ENCODE peak calls at places on chromosomes 12 and 14, in seven cellular contexts. K, H, Z, Y, P, F and S are unnamed samples.
A peak's percentile ranks its signal among the peaks of the same experiment; 100 is the strongest.

GRCh38 chr14:77185093-77185465 is 3.5 kb downstream of the TMEM63C start:
- DNase-seq in H (no peak), Y (no peak), K (no peak), P (no peak), F (no peak), Z (no peak), S (no peak)

GRCh38 chr14:52029881-52030280 is 39.0 kb downstream of the NID2 start:
- DNase-seq in P (no peak), Z (no peak), H (no peak), F (no peak), K (no peak), Y (no peak), S (no peak)

GRCh38 chr14:36068777-36069534 is 107.6 kb downstream of the PTCSC3 start:
- DNase-seq in H (no peak), P (no peak), Y (no peak), Z (no peak), F (no peak), K (no peak), S (no peak)

GRCh38 chr14:21098134-21098891 is at the start of gene ZNF219:
- DNase-seq in Y (peak; percentile 76), P (peak; percentile 68), H (peak; percentile 81), Z (peak; percentile 75), K (no peak), F (peak; percentile 57), S (no peak)

GRCh38 chr12:111268738-111269572 is 99.9 kb downstream of the PHETA1 start:
- DNase-seq in Y (no peak), Z (no peak), H (no peak), P (no peak), K (no peak), F (no peak), S (no peak)

GRCh38 chr12:69059465-69060457 is 126.8 kb upstream of the CPM start:
- DNase-seq in Z (no peak), P (no peak), K (no peak), F (peak; percentile 47), H (no peak), Y (no peak), S (no peak)

GRCh38 chr12:89153341-89153740 is 199.0 kb downstream of the DUSP6 start:
- DNase-seq in H (no peak), Y (no peak), F (no peak), K (no peak), P (no peak), Z (no peak), S (no peak)

GRCh38 chr14:59997496-59997895 is 77.6 kb downstream of the LRRC9 start:
- DNase-seq in Z (no peak), Y (no peak), H (no peak), P (no peak), F (no peak), K (no peak), S (no peak)

GRCh38 chr12:70045514-70045913 is 197.7 kb upstream of the CNOT2 start:
- DNase-seq in F (no peak), K (no peak), P (no peak), Z (no peak), H (no peak), Y (peak; percentile 31), S (no peak)

GRCh38 chr14:64826333-64826732 is 53.4 kb downstream of the SPTB start:
- DNase-seq in P (no peak), H (no peak), F (no peak), Z (no peak), K (no peak), Y (no peak), S (no peak)

GRCh38 chr14:93219103-93219726 is 12.2 kb downstream of the UBR7 start:
- DNase-seq in F (peak; percentile 54), K (no peak), P (no peak), Z (no peak), Y (peak; percentile 46), H (peak; percentile 29), S (peak; percentile 20)

GRCh38 chr14:50475460-50475859 is 56.9 kb downstream of the MAP4K5 start:
- DNase-seq in K (no peak), Y (no peak), F (no peak), Z (no peak), H (no peak), P (no peak), S (no peak)

GRCh38 chr12:98580695-98581094 is 12.8 kb upstream of the SLC25A3 start:
- DNase-seq in Y (no peak), P (no peak), H (no peak), K (no peak), F (no peak), Z (no peak), S (no peak)

GRCh38 chr14:102584871-102585869 is 7.3 kb upstream of the RCOR1 start:
- DNase-seq in H (no peak), K (no peak), F (no peak), Y (peak; percentile 56), Z (no peak), P (no peak), S (no peak)

GRCh38 chr12:93819048-93819491 is 141.9 kb downstream of the CRADD start:
- DNase-seq in Y (peak; percentile 35), Z (peak; percentile 91), F (no peak), K (peak; percentile 90), P (peak; percentile 64), H (no peak), S (peak; percentile 70)

GRCh38 chr12:1594295-1595025 is at the start of gene FBXL14:
- DNase-seq in K (no peak), P (peak; percentile 92), Y (peak; percentile 92), Z (peak; percentile 90), F (peak; percentile 76), H (peak; percentile 96), S (peak; percentile 93)

GRCh38 chr14:92556255-92556741 is 42.7 kb downstream of the RIN3 start:
- DNase-seq in F (no peak), Y (no peak), Z (no peak), H (no peak), K (no peak), P (no peak), S (no peak)

GRCh38 chr12:51270847-51271518 is 768 bp upstream of the SMAGP start:
- DNase-seq in P (no peak), Y (no peak), H (no peak), F (peak; percentile 35), Z (no peak), K (no peak), S (no peak)

GRCh38 chr14:69066396-69067171 is 86.3 kb downstream of the DCAF5 start:
- DNase-seq in F (no peak), K (no peak), Y (no peak), H (no peak), Z (no peak), P (no peak), S (no peak)

GRCh38 chr12:50765325-50765911 is 1.5 kb downstream of the ATF1 start:
- DNase-seq in P (no peak), F (peak; percentile 85), Y (peak; percentile 57), Z (no peak), H (no peak), K (no peak), S (no peak)

GRCh38 chr12:88242939-88243338 is 100.8 kb downstream of the TMTC3 start:
- DNase-seq in Y (no peak), H (no peak), K (no peak), F (no peak), Z (no peak), P (no peak), S (no peak)

DNA sequence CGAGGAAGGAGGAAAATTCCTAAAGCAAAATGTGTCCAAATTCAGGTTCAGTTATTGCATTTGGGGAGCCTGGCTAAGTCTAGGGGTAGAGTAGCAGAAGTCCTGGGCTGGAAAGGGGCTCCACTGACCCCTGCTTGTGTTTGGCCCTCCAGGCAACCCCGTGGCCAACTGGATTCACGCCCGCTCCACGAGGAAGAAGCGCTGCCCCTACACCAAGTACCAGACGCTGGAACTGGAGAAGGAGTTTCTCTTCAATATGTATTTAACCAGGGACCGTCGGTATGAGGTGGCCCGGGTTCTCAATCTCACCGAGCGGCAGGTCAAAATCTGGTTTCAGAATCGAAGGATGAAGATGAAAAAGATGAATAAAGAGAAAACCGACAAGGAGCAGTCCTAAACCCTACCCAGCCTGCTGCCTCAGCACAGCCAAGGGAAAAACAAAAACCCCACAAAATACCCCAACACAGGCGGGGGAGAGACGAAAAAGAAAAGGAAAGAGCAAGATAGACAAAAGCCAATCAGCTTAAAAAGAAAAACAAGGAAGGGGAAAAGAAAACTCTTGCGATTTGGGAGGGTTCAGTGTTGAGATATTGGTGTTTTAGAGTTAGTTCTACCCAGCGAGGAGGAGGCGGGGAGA is 2.4 kb downstream of the HOXC9 start:
- DNase-seq in F (no peak), Z (no peak), P (no peak), H (no peak), K (no peak), Y (no peak), S (no peak)
- H3K4me3 ChIP-seq in F (no peak overlapping the region), Z (no peak overlapping the region), P (peak overlapping the region; percentile 78), H (no peak overlapping the region), K (no peak overlapping the region), Y (no peak overlapping the region), S (no peak overlapping the region)

DNA sequence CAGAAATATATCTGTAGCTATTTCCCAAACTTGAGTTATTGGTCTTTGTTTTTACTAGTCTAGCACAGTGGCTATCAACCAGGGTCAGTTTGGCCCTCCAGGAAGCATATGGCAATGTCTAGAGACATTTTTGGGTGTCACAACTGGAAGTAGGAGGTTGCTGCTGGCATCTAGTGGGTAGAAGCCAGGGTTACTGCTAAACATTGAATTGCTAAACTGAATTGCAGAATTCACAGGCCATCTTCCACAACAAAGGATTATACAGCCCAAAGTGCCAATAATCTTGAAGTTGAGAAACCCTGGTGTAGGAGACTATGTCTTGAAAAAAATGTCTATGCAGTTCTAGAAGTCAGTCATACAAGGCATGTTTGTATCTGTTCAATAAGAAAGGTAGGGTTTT is 27.7 kb downstream of the ARHGAP5 start:
- DNase-seq in Y (no peak), K (no peak), Z (no peak), P (no peak), H (no peak), F (no peak), S (no peak)
- TF ChIP-seq CTCF in Y (no peak), K (no peak), Z (no peak), P (no peak), H (no peak), F (no peak), S (no peak)

GRCh38 chr14:30532264-30532663 is 26.7 kb upstream of the G2E3 start:
- DNase-seq in Y (no peak), K (no peak), F (no peak), H (no peak), P (no peak), Z (no peak), S (no peak)

GRCh38 chr14:30528778-30529642 is 29.9 kb upstream of the G2E3 start:
- DNase-seq in Y (no peak), F (no peak), Z (no peak), H (no peak), K (no peak), P (no peak), S (no peak)

GRCh38 chr14:30525833-30526232 is 33.1 kb upstream of the G2E3 start:
- DNase-seq in Y (no peak), P (no peak), H (no peak), K (no peak), Z (no peak), F (no peak), S (no peak)

GRCh38 chr14:30528119-30528518 is 30.8 kb upstream of the G2E3 start:
- DNase-seq in Y (no peak), F (no peak), H (no peak), P (no peak), K (no peak), Z (no peak), S (no peak)

GRCh38 chr14:30527196-30527595 is 31.8 kb upstream of the G2E3 start:
- DNase-seq in K (no peak), P (no peak), F (no peak), Z (no peak), Y (no peak), H (no peak), S (no peak)
- H3K4me3 ChIP-seq in K (no peak overlapping the region), P (no peak overlapping the region), F (no peak overlapping the region), Z (no peak overlapping the region), Y (no peak overlapping the region), H (no peak overlapping the region), S (no peak overlapping the region)

GRCh38 chr12:91620949-91621348 is 438.3 kb upstream of the DCN start:
- DNase-seq in P (no peak), H (no peak), Z (no peak), K (no peak), F (no peak), Y (no peak), S (peak; percentile 32)
- TF ChIP-seq CTCF in P (no peak), H (no peak), Z (no peak), K (peak; percentile 40), F (no peak), Y (no peak), S (peak; percentile 13)